ENCODE peak calls at places on chromosomes 13 and 19, in nine cellular contexts. D is brain microvascular endothelial cell; H is mesendoderm; C is GM12865; E is stimulated activated CD4-positive, alpha-beta T cell treated with anti-CD3 and anti-CD28 coated beads, Interleukin-12 subunit alpha, Interleukin-12 subunit beta, amount 100 ng/mL, for 48 hours; B is stimulated activated naive CD8-positive, alpha-beta T cell treated with anti-CD3 and anti-CD28 coated beads, Interleukin-15, Interleukin-2, amounts not matched to agents 100 U/mL and 50 U/mL, for 24 hours; I is activated T-helper 1 cell treated with Interleukin-2 at 50 U/mL for 16 hours; O is NAMALWA; Y is astrocyte of the spinal cord. Z is an unnamed sample.

GRCh38 chr19:989381-990081 is 5.4 kb downstream of the WDR18 start:
- DNase-seq in Y (no peak), I (no peak), E (no peak), C (no peak), O (peak), D (no peak), H (no peak), B (no peak), Z (no peak)

GRCh38 chr13:77509221-77509620 is 26.3 kb upstream of the SCEL start:
- DNase-seq in Y (peak), I (no peak), E (no peak), D (peak), B (no peak), C (no peak), O (no peak), H (no peak), Z (no peak)

GRCh38 chr19:57632987-57633831 is at the start of gene ZNF211:
- DNase-seq in O (peak), B (peak), D (peak), C (peak), H (peak), I (peak), Y (peak), E (peak), Z (peak)

GRCh38 chr13:41649659-41650058 is 192.3 kb downstream of the RGCC start:
- DNase-seq in Y (peak), H (peak), B (no peak), O (peak), D (peak), C (no peak), I (no peak), E (no peak), Z (no peak)

GRCh38 chr19:19582471-19582870 is 36.0 kb downstream of the PBX4 start:
- DNase-seq in H (no peak), E (no peak), B (no peak), D (no peak), O (no peak), Y (no peak), I (no peak), C (no peak), Z (no peak)

GRCh38 chr13:109271061-109271460 is 515.3 kb downstream of the IRS2 start:
- DNase-seq in C (no peak), O (no peak), D (no peak), I (no peak), Y (no peak), B (no peak), H (no peak), E (no peak), Z (no peak)

GRCh38 chr19:16336571-16336970 is 11.9 kb downstream of the KLF2 start:
- DNase-seq in E (no peak), H (no peak), I (no peak), C (no peak), B (no peak), D (no peak), Y (peak), O (no peak), Z (no peak)

GRCh38 chr19:27752530-27753184 is 1460.3 kb downstream of the UQCRFS1 start:
- DNase-seq in B (no peak), I (no peak), O (no peak), D (no peak), Y (no peak), E (no peak), C (no peak), H (no peak), Z (no peak)

GRCh38 chr19:16371540-16371986 is 46.9 kb downstream of the KLF2 start:
- DNase-seq in O (peak), H (no peak), Y (no peak), C (peak), E (peak), I (peak), D (no peak), B (peak), Z (peak)

GRCh38 chr13:113907637-113908617 is 44.1 kb upstream of the GAS6 start:
- DNase-seq in B (no peak), H (peak), D (no peak), I (no peak), C (no peak), E (no peak), O (no peak), Y (peak), Z (no peak)

GRCh38 chr19:57934820-57935665 is at the start of gene ZNF418:
- DNase-seq in C (peak), I (peak), B (peak), H (peak), E (peak), O (no peak), D (peak), Y (peak), Z (no peak)

GRCh38 chr19:29623726-29624488 is 17.8 kb downstream of the POP4 start:
- DNase-seq in B (peak), E (peak), I (peak), C (peak), D (no peak), H (no peak), O (no peak), Y (no peak), Z (no peak)

GRCh38 chr13:44764334-44764733 is 188.2 kb upstream of the TSC22D1 start:
- DNase-seq in Y (no peak), B (no peak), O (no peak), D (no peak), I (no peak), C (no peak), E (no peak), H (no peak), Z (no peak)

GRCh38 chr13:44030615-44031014 is 150.9 kb downstream of the LACC1 start:
- DNase-seq in O (no peak), Y (no peak), I (no peak), E (no peak), H (no peak), B (no peak), D (no peak), C (no peak), Z (no peak)

GRCh38 chr19:3319643-3320353 is 46.6 kb upstream of the NFIC start:
- DNase-seq in I (no peak), Y (peak), O (no peak), D (peak), C (no peak), B (no peak), H (no peak), E (no peak), Z (no peak)

GRCh38 chr13:21076265-21076653 is 14.9 kb upstream of the LATS2 start:
- DNase-seq in C (no peak), H (peak), O (no peak), I (no peak), B (peak), E (no peak), D (no peak), Y (no peak), Z (no peak)

GRCh38 chr13:50592412-50593145 is 250.9 kb downstream of the DLEU7 start:
- DNase-seq in O (peak), D (no peak), B (no peak), I (no peak), E (no peak), H (no peak), Y (peak), C (no peak), Z (no peak)

GRCh38 chr19:13262450-13262849 is 112.2 kb downstream of the IER2 start:
- DNase-seq in C (peak), E (no peak), I (no peak), Y (peak), O (peak), D (peak), H (peak), B (no peak), Z (no peak)

GRCh38 chr19:2529473-2529918 is 53.6 kb downstream of the GADD45B start:
- DNase-seq in I (no peak), O (no peak), H (peak), B (no peak), E (no peak), Y (peak), D (peak), C (peak), Z (no peak)

GRCh38 chr13:75512253-75512652 is 25.4 kb downstream of the COMMD6 start:
- DNase-seq in C (peak), D (no peak), O (no peak), B (no peak), I (no peak), Y (no peak), H (no peak), E (no peak), Z (no peak)

GRCh38 chr13:66506979-66507378 is 723.2 kb downstream of the PCDH9 start:
- DNase-seq in O (no peak), H (no peak), B (no peak), E (no peak), C (no peak), Y (peak), I (no peak), D (no peak), Z (no peak)

GRCh38 chr19:3667037-3667638 is 33.1 kb downstream of the PIP5K1C start:
- DNase-seq in D (no peak), Y (no peak), C (no peak), O (no peak), H (no peak), I (no peak), E (no peak), B (no peak), Z (no peak)

GRCh38 chr13:60329221-60329983 is 67.6 kb upstream of the TDRD3 start:
- DNase-seq in C (peak), Y (peak), E (no peak), H (peak), D (peak), B (peak), I (no peak), O (peak), Z (peak)

GRCh38 chr19:17289489-17289888 is 7.8 kb downstream of the ANKLE1 start:
- DNase-seq in O (peak), E (peak), C (peak), Y (peak), B (peak), H (peak), D (peak), I (no peak), Z (no peak)

GRCh38 chr19:42018503-42019193 is 24.6 kb upstream of the ATP1A3 start:
- DNase-seq in O (no peak), B (no peak), Y (no peak), H (no peak), D (peak), C (no peak), E (no peak), I (no peak), Z (no peak)

GRCh38 chr13:112990783-112991182 is 21.8 kb downstream of the MCF2L start:
- DNase-seq in I (no peak), O (peak), D (no peak), Y (no peak), E (no peak), B (no peak), C (no peak), H (peak), Z (no peak)

GRCh38 chr13:109821038-109821545 is 34.7 kb upstream of the IRS2 start:
- DNase-seq in I (no peak), E (no peak), Y (no peak), B (no peak), O (no peak), D (no peak), H (no peak), C (no peak), Z (no peak)

GRCh38 chr19:13055213-13056051 is 47.2 kb downstream of the LYL1 start:
- DNase-seq in C (no peak), E (no peak), B (no peak), O (no peak), D (peak), H (peak), Y (peak), I (no peak), Z (no peak)

GRCh38 chr13:87094646-87095045 is 576.5 kb upstream of the SLITRK5 start:
- DNase-seq in Y (no peak), E (no peak), C (no peak), I (no peak), D (no peak), H (peak), O (no peak), B (no peak), Z (no peak)

Z was measured in CMK.